ENCODE peak calls at places on chromosomes 1 and 21, in ten cellular contexts. Y, E, Z, T, O, C, U, H, S and P are unnamed samples.

GRCh38 chr1:23628951-23629387 is 62.6 kb upstream of the RPL11 start:
- DNase-seq in H (no peak), U (no peak), E (no peak), C (no peak), Z (no peak), T (no peak), Y (no peak), S (no peak), O (no peak), P (no peak)

GRCh38 chr21:31813873-31814272 is 58.9 kb upstream of the HUNK start:
- DNase-seq in U (no peak), C (no peak), O (no peak), S (no peak), Y (no peak), E (no peak), Z (no peak), T (no peak), H (no peak), P (no peak)

GRCh38 chr1:60897003-60897402 is 185.4 kb upstream of the NFIA start:
- DNase-seq in Z (no peak), H (no peak), C (no peak), U (no peak), S (no peak), O (no peak), Y (no peak), E (no peak), T (no peak), P (no peak)

GRCh38 chr1:25063591-25064416 is 133.7 kb upstream of the RUNX3 start:
- DNase-seq in C (no peak), E (no peak), S (no peak), T (no peak), U (no peak), O (no peak), Z (no peak), Y (no peak), H (no peak), P (no peak)

GRCh38 chr1:176501596-176501995 is 38.6 kb downstream of the PAPPA2 start:
- DNase-seq in T (no peak), Z (no peak), S (no peak), Y (no peak), U (no peak), O (no peak), C (no peak), E (no peak), H (no peak), P (no peak)

GRCh38 chr1:27614625-27615344 is 10.8 kb upstream of the AHDC1 start:
- DNase-seq in H (no peak), S (no peak), T (no peak), E (no peak), U (peak; percentile 87), O (no peak), Z (no peak), C (no peak), Y (no peak), P (no peak)

GRCh38 chr1:219324629-219325367 is 151.1 kb downstream of the LYPLAL1 start:
- DNase-seq in H (no peak), Y (no peak), Z (no peak), U (no peak), S (no peak), O (no peak), T (peak; percentile 97), E (peak; percentile 77), C (peak; percentile 97), P (no peak)

GRCh38 chr1:1842360-1843146 is 48.3 kb downstream of the GNB1 start:
- DNase-seq in S (peak; percentile 60), T (no peak), O (no peak), E (no peak), Z (no peak), U (no peak), C (no peak), Y (no peak), H (no peak), P (peak; percentile 1)

GRCh38 chr1:154840557-154841176 is 29.4 kb downstream of the KCNN3 start:
- DNase-seq in O (no peak), H (no peak), S (no peak), T (peak; percentile 8), E (no peak), Z (no peak), C (no peak), U (no peak), Y (no peak), P (no peak)

GRCh38 chr1:147413110-147413605 is 128.1 kb upstream of the BCL9 start:
- DNase-seq in Y (no peak), S (no peak), T (no peak), H (no peak), E (no peak), C (no peak), U (no peak), Z (no peak), O (no peak), P (no peak)

GRCh38 chr1:229582011-229582694 is 23.6 kb upstream of the ABCB10 start:
- DNase-seq in U (no peak), H (peak; percentile 47), C (no peak), S (no peak), E (no peak), Y (no peak), Z (no peak), O (no peak), T (peak; percentile 47), P (peak; percentile 15)

GRCh38 chr1:202106340-202107284 is 16.1 kb upstream of the GPR37L1 start:
- DNase-seq in S (no peak), H (no peak), Y (no peak), Z (no peak), E (no peak), C (no peak), U (no peak), T (no peak), O (no peak), P (peak; percentile 85)

GRCh38 chr1:230362949-230363348 is 63.2 kb downstream of the PGBD5 start:
- DNase-seq in H (no peak), U (no peak), T (no peak), E (no peak), Y (no peak), Z (no peak), C (no peak), O (no peak), S (no peak), P (no peak)

GRCh38 chr1:200610846-200611245 is 9.7 kb downstream of the KIF14 start:
- DNase-seq in O (no peak), H (no peak), Y (no peak), E (no peak), S (no peak), U (no peak), Z (no peak), C (peak; percentile 45), T (peak; percentile 51), P (no peak)

GRCh38 chr1:38502772-38503171 is 356.8 kb downstream of the RRAGC start:
- DNase-seq in O (no peak), C (no peak), H (no peak), S (no peak), Z (no peak), U (peak; percentile 61), Y (no peak), T (no peak), E (no peak), P (no peak)

GRCh38 chr1:43979528-43980254 is 681 bp downstream of the B4GALT2 start:
- DNase-seq in H (no peak), U (peak; percentile 73), C (peak; percentile 52), Z (no peak), Y (peak; percentile 35), S (peak; percentile 51), E (no peak), O (no peak), T (peak; percentile 63), P (no peak)

GRCh38 chr1:156809281-156809680 is 7.4 kb downstream of the SH2D2A start:
- DNase-seq in E (no peak), O (no peak), T (no peak), H (no peak), Z (no peak), U (no peak), C (no peak), S (no peak), Y (no peak), P (no peak)

GRCh38 chr1:222844108-222844779 is 29.4 kb downstream of the DISP1 start:
- DNase-seq in O (no peak), E (no peak), Z (no peak), U (no peak), Y (no peak), S (no peak), C (peak; percentile 39), H (no peak), T (peak; percentile 32), P (no peak)

GRCh38 chr1:6426321-6426971 is 1.9 kb downstream of the ESPN start:
- DNase-seq in C (no peak), Y (no peak), H (no peak), T (no peak), U (no peak), O (no peak), S (no peak), E (no peak), Z (no peak), P (no peak)

GRCh38 chr1:202029171-202029665 is 18.8 kb downstream of the ELF3 start:
- DNase-seq in C (peak; percentile 73), S (peak; percentile 37), E (peak; percentile 75), O (no peak), T (peak; percentile 82), U (no peak), Y (no peak), Z (no peak), H (no peak), P (peak; percentile 56)

GRCh38 chr1:168583571-168583970 is 7.2 kb downstream of the XCL1 start:
- DNase-seq in E (no peak), C (peak; percentile 4), H (no peak), Z (no peak), T (no peak), U (peak; percentile 19), O (no peak), S (no peak), Y (no peak), P (no peak)

GRCh38 chr1:212290608-212291007 is 5.4 kb downstream of the PPP2R5A start:
- DNase-seq in Z (no peak), C (peak; percentile 10), Y (no peak), S (no peak), H (no peak), T (peak; percentile 49), E (no peak), U (no peak), O (no peak), P (no peak)

GRCh38 chr1:225996946-225997545 is 2.1 kb downstream of the SDE2 start:
- DNase-seq in Y (no peak), E (no peak), H (no peak), U (no peak), C (peak; percentile 7), T (peak; percentile 61), O (no peak), S (no peak), Z (no peak), P (no peak)

GRCh38 chr1:54846301-54846700 is 40.7 kb downstream of the DHCR24 start:
- DNase-seq in S (no peak), T (no peak), C (no peak), Y (no peak), U (no peak), Z (no peak), O (no peak), H (no peak), E (no peak), P (no peak)

GRCh38 chr1:88678405-88678804 is 5.7 kb upstream of the PKN2 start:
- DNase-seq in C (no peak), E (no peak), U (no peak), Z (no peak), S (no peak), Y (no peak), T (no peak), H (no peak), O (no peak), P (no peak)

GRCh38 chr1:51537568-51537967 is 18.5 kb upstream of the EPS15 start:
- DNase-seq in H (no peak), E (no peak), U (no peak), O (no peak), Y (no peak), C (no peak), S (no peak), Z (no peak), T (no peak), P (no peak)

GRCh38 chr1:117339866-117340357 is 27.3 kb upstream of the MAN1A2 start:
- DNase-seq in U (peak; percentile 40), E (peak; percentile 2), S (no peak), H (no peak), Z (no peak), T (peak; percentile 67), C (peak; percentile 26), Y (no peak), O (no peak), P (peak; percentile 45)

GRCh38 chr1:7710859-7711258 is 60.2 kb upstream of the VAMP3 start:
- DNase-seq in U (no peak), O (no peak), Y (no peak), C (no peak), Z (no peak), E (no peak), H (no peak), T (no peak), S (no peak), P (no peak)